ENCODE peak calls at places on chromosomes 1 and 21, in nine cellular contexts. Y is uterus, Z is GM04504, J is endothelial cell, P is ACHN, Q is progenitor cell of endocrine pancreas, V is PC-9, I is AG08396, M is EH. L is an unnamed sample.

GRCh38 chr1:206863266-206863665 is 2.2 kb upstream of the IL20 start:
- DNase-seq in Y (no peak), Z (no peak), J (no peak), P (no peak), Q (no peak), V (no peak), I (no peak), M (no peak), L (no peak)

GRCh38 chr21:31298618-31299269 is 45.3 kb downstream of the TIAM1 start:
- DNase-seq in Y (no peak), Z (no peak), J (no peak), P (no peak), Q (no peak), V (no peak), I (no peak), M (no peak), L (no peak)

GRCh38 chr1:147800852-147801251 is 40.5 kb upstream of the GJA5 start:
- DNase-seq in Y (no peak), Z (no peak), J (no peak), P (no peak), Q (no peak), V (no peak), I (no peak), M (peak; percentile 39), L (no peak)

GRCh38 chr1:189237008-189237407 is 1240.7 kb downstream of the BRINP3 start:
- DNase-seq in Y (no peak), Z (no peak), J (no peak), P (no peak), Q (no peak), V (no peak), I (no peak), M (no peak), L (no peak)

GRCh38 chr1:75614455-75615379 is 3.8 kb upstream of the SLC44A5 start:
- DNase-seq in Y (no peak), Z (no peak), J (peak; percentile 75), P (peak; percentile 55), Q (peak; percentile 73), V (no peak), I (peak; percentile 57), M (peak; percentile 9), L (peak; percentile 62)

GRCh38 chr1:234515411-234515810 is 36.4 kb upstream of the TARBP1 start:
- DNase-seq in Y (no peak), Z (no peak), J (no peak), P (peak; percentile 66), Q (no peak), V (peak; percentile 88), I (no peak), M (peak; percentile 76), L (no peak)

GRCh38 chr1:246597340-246597739 is 31.1 kb downstream of the CNST start:
- DNase-seq in Y (peak; percentile 53), Z (peak; percentile 86), J (no peak), P (no peak), Q (no peak), V (peak; percentile 58), I (peak; percentile 72), M (peak; percentile 95), L (peak; percentile 91)

GRCh38 chr1:230109871-230110667 is 43.0 kb downstream of the GALNT2 start:
- DNase-seq in Y (no peak), Z (no peak), J (no peak), P (no peak), Q (no peak), V (no peak), I (no peak), M (no peak), L (no peak)

GRCh38 chr1:11842154-11843041 is 5.2 kb downstream of the NPPA start:
- DNase-seq in Y (no peak), Z (no peak), J (no peak), P (no peak), Q (no peak), V (no peak), I (no peak), M (peak; percentile 37), L (no peak)

GRCh38 chr1:95041491-95042165 is 31.1 kb downstream of the ALG14 start:
- DNase-seq in Y (peak; percentile 55), Z (peak; percentile 65), J (peak; percentile 49), P (peak; percentile 72), Q (peak; percentile 17), V (peak; percentile 79), I (peak; percentile 68), M (peak; percentile 87), L (peak; percentile 74)

GRCh38 chr1:4016351-4017130 is 116.5 kb upstream of the C1orf174 start:
- DNase-seq in Y (no peak), Z (no peak), J (no peak), P (no peak), Q (no peak), V (no peak), I (no peak), M (no peak), L (peak; percentile 26)

GRCh38 chr1:167695150-167695549 is 26.6 kb upstream of the MPZL1 start:
- DNase-seq in Y (no peak), Z (no peak), J (no peak), P (no peak), Q (no peak), V (no peak), I (no peak), M (peak; percentile 19), L (no peak)

GRCh38 chr21:44556879-44557278 is 1.7 kb downstream of the KRTAP10-3 start:
- DNase-seq in Y (no peak), Z (no peak), J (no peak), P (no peak), Q (peak; percentile 6), V (no peak), I (no peak), M (no peak), L (no peak)

GRCh38 chr1:111565079-111565478 is 54.5 kb upstream of the RAP1A start:
- DNase-seq in Y (no peak), Z (peak; percentile 81), J (no peak), P (no peak), Q (no peak), V (no peak), I (peak; percentile 68), M (peak; percentile 91), L (no peak)

GRCh38 chr1:200359610-200360163 is 50.1 kb downstream of the ZNF281 start:
- DNase-seq in Y (no peak), Z (no peak), J (no peak), P (no peak), Q (no peak), V (no peak), I (no peak), M (peak; percentile 75), L (no peak)

GRCh38 chr1:28668956-28669719 is 554 bp downstream of the GMEB1 start:
- DNase-seq in Y (peak; percentile 52), Z (peak; percentile 32), J (peak; percentile 51), P (peak; percentile 28), Q (peak; percentile 49), V (no peak), I (peak; percentile 95), M (peak; percentile 74), L (no peak)

GRCh38 chr21:15423676-15424445 is 305.9 kb upstream of the USP25 start:
- DNase-seq in Y (no peak), Z (no peak), J (no peak), P (no peak), Q (no peak), V (no peak), I (no peak), M (no peak), L (no peak)

GRCh38 chr1:34928066-34928864 is 1.2 kb downstream of the DLGAP3 start:
- DNase-seq in Y (no peak), Z (no peak), J (no peak), P (no peak), Q (no peak), V (no peak), I (no peak), M (no peak), L (no peak)

GRCh38 chr1:221994274-221994698 is 252.4 kb upstream of the DUSP10 start:
- DNase-seq in Y (no peak), Z (no peak), J (no peak), P (no peak), Q (no peak), V (no peak), I (peak; percentile 25), M (peak; percentile 53), L (no peak)

GRCh38 chr1:2340086-2340917 is 51.1 kb downstream of the MORN1 start:
- DNase-seq in Y (no peak), Z (no peak), J (no peak), P (no peak), Q (no peak), V (no peak), I (no peak), M (no peak), L (no peak)

GRCh38 chr1:203282720-203283542 is 22.4 kb upstream of the BTG2 start:
- DNase-seq in Y (no peak), Z (no peak), J (no peak), P (peak; percentile 59), Q (no peak), V (no peak), I (no peak), M (no peak), L (peak; percentile 56)